ENCODE peak calls at places on chromosomes 11 and 22, in nine cellular contexts. One of them, this sample, is unnamed.
A peak's percentile ranks its signal among the peaks of the same experiment; 100 is the strongest.

GRCh38 chr11:726278-726915 is 20.4 kb downstream of the EPS8L2 start:
- DNase-seq in fibroblast of pulmonary artery: no peak
- DNase-seq in AG09309: no peak
- DNase-seq in esophagus squamous epithelium: no peak
- DNase-seq in HFF-Myc: no peak
- DNase-seq in A549: no peak
- DNase-seq in stomach: peak; percentile 83
- DNase-seq in brain microvascular endothelial cell: no peak
- DNase-seq in fibroblast of the aortic adventitia: peak; percentile 49
- DNase-seq in this sample: peak; percentile 33

GRCh38 chr22:42847110-42847509 is 10.0 kb downstream of the ARFGAP3 start:
- DNase-seq in stomach: no peak
- DNase-seq in brain microvascular endothelial cell: no peak
- DNase-seq in HFF-Myc: no peak
- DNase-seq in fibroblast of pulmonary artery: no peak
- DNase-seq in fibroblast of the aortic adventitia: no peak
- DNase-seq in AG09309: no peak
- DNase-seq in esophagus squamous epithelium: no peak
- DNase-seq in A549: no peak
- DNase-seq in this sample: no peak

GRCh38 chr22:22565991-22566390 is 6.9 kb upstream of the PRAME start:
- DNase-seq in fibroblast of the aortic adventitia: no peak
- DNase-seq in stomach: no peak
- DNase-seq in A549: no peak
- DNase-seq in esophagus squamous epithelium: no peak
- DNase-seq in brain microvascular endothelial cell: peak; percentile 16
- DNase-seq in fibroblast of pulmonary artery: peak; percentile 62
- DNase-seq in HFF-Myc: no peak
- DNase-seq in AG09309: no peak
- DNase-seq in this sample: peak; percentile 67

GRCh38 chr11:27757953-27758352 is 57.7 kb upstream of the BDNF start:
- DNase-seq in esophagus squamous epithelium: no peak
- DNase-seq in brain microvascular endothelial cell: peak; percentile 62
- DNase-seq in stomach: no peak
- DNase-seq in fibroblast of pulmonary artery: peak; percentile 78
- DNase-seq in fibroblast of the aortic adventitia: peak; percentile 90
- DNase-seq in HFF-Myc: peak; percentile 73
- DNase-seq in A549: no peak
- DNase-seq in AG09309: peak; percentile 56
- DNase-seq in this sample: peak; percentile 80

GRCh38 chr22:24414984-24415945 is 12.1 kb upstream of the ADORA2A start:
- DNase-seq in AG09309: no peak
- DNase-seq in HFF-Myc: no peak
- DNase-seq in brain microvascular endothelial cell: no peak
- DNase-seq in fibroblast of the aortic adventitia: no peak
- DNase-seq in esophagus squamous epithelium: no peak
- DNase-seq in A549: no peak
- DNase-seq in fibroblast of pulmonary artery: no peak
- DNase-seq in stomach: no peak
- DNase-seq in this sample: no peak

GRCh38 chr22:46744581-46744980 is 6.5 kb upstream of the CERK start:
- DNase-seq in HFF-Myc: no peak
- DNase-seq in stomach: peak; percentile 55
- DNase-seq in brain microvascular endothelial cell: no peak
- DNase-seq in A549: no peak
- DNase-seq in esophagus squamous epithelium: no peak
- DNase-seq in AG09309: no peak
- DNase-seq in fibroblast of pulmonary artery: no peak
- DNase-seq in fibroblast of the aortic adventitia: no peak
- DNase-seq in this sample: no peak

GRCh38 chr11:103944251-103944944 is 92.0 kb upstream of the DDI1 start:
- DNase-seq in esophagus squamous epithelium: no peak
- DNase-seq in brain microvascular endothelial cell: no peak
- DNase-seq in stomach: no peak
- DNase-seq in HFF-Myc: no peak
- DNase-seq in fibroblast of the aortic adventitia: no peak
- DNase-seq in AG09309: no peak
- DNase-seq in fibroblast of pulmonary artery: no peak
- DNase-seq in A549: no peak
- DNase-seq in this sample: no peak

GRCh38 chr11:113873241-113873626 is 2.1 kb downstream of the USP28 start:
- DNase-seq in AG09309: no peak
- DNase-seq in fibroblast of pulmonary artery: no peak
- DNase-seq in A549: no peak
- DNase-seq in esophagus squamous epithelium: no peak
- DNase-seq in brain microvascular endothelial cell: peak; percentile 58
- DNase-seq in HFF-Myc: no peak
- DNase-seq in fibroblast of the aortic adventitia: peak; percentile 20
- DNase-seq in stomach: no peak
- DNase-seq in this sample: peak; percentile 19

GRCh38 chr11:102325088-102325487 is 7.8 kb downstream of the BIRC3 start:
- DNase-seq in fibroblast of the aortic adventitia: no peak
- DNase-seq in esophagus squamous epithelium: no peak
- DNase-seq in fibroblast of pulmonary artery: no peak
- DNase-seq in AG09309: no peak
- DNase-seq in HFF-Myc: no peak
- DNase-seq in A549: no peak
- DNase-seq in stomach: no peak
- DNase-seq in brain microvascular endothelial cell: no peak
- DNase-seq in this sample: no peak
- TF ChIP-seq CTCF in fibroblast of the aortic adventitia: no peak
- TF ChIP-seq CTCF in esophagus squamous epithelium: peak; percentile 21
- TF ChIP-seq CTCF in fibroblast of pulmonary artery: no peak
- TF ChIP-seq CTCF in AG09309: no peak
- TF ChIP-seq CTCF in HFF-Myc: no peak
- TF ChIP-seq CTCF in A549: peak; percentile 9
- TF ChIP-seq CTCF in stomach: no peak
- TF ChIP-seq CTCF in brain microvascular endothelial cell: no peak
- TF ChIP-seq CTCF in this sample: no peak

GRCh38 chr11:123547180-123547579 is 107.2 kb downstream of the SCN3B start:
- DNase-seq in HFF-Myc: no peak
- DNase-seq in fibroblast of pulmonary artery: no peak
- DNase-seq in esophagus squamous epithelium: no peak
- DNase-seq in A549: no peak
- DNase-seq in stomach: no peak
- DNase-seq in AG09309: no peak
- DNase-seq in fibroblast of the aortic adventitia: no peak
- DNase-seq in brain microvascular endothelial cell: no peak
- DNase-seq in this sample: no peak

GRCh38 chr11:123548774-123549173 is 105.7 kb downstream of the SCN3B start:
- DNase-seq in brain microvascular endothelial cell: no peak
- DNase-seq in A549: no peak
- DNase-seq in esophagus squamous epithelium: no peak
- DNase-seq in stomach: no peak
- DNase-seq in AG09309: no peak
- DNase-seq in fibroblast of pulmonary artery: no peak
- DNase-seq in HFF-Myc: no peak
- DNase-seq in fibroblast of the aortic adventitia: no peak
- DNase-seq in this sample: no peak

GRCh38 chr11:123550620-123550917 is 103.9 kb downstream of the SCN3B start:
- DNase-seq in HFF-Myc: no peak
- DNase-seq in AG09309: no peak
- DNase-seq in brain microvascular endothelial cell: no peak
- DNase-seq in fibroblast of the aortic adventitia: no peak
- DNase-seq in A549: no peak
- DNase-seq in stomach: no peak
- DNase-seq in esophagus squamous epithelium: no peak
- DNase-seq in fibroblast of pulmonary artery: no peak
- DNase-seq in this sample: no peak

GRCh38 chr11:123549901-123550619 is 104.4 kb downstream of the SCN3B start:
- DNase-seq in A549: no peak
- DNase-seq in fibroblast of the aortic adventitia: peak; percentile 32
- DNase-seq in HFF-Myc: no peak
- DNase-seq in brain microvascular endothelial cell: peak; percentile 4
- DNase-seq in AG09309: no peak
- DNase-seq in fibroblast of pulmonary artery: peak; percentile 38
- DNase-seq in stomach: no peak
- DNase-seq in esophagus squamous epithelium: no peak
- DNase-seq in this sample: peak; percentile 27

DNA sequence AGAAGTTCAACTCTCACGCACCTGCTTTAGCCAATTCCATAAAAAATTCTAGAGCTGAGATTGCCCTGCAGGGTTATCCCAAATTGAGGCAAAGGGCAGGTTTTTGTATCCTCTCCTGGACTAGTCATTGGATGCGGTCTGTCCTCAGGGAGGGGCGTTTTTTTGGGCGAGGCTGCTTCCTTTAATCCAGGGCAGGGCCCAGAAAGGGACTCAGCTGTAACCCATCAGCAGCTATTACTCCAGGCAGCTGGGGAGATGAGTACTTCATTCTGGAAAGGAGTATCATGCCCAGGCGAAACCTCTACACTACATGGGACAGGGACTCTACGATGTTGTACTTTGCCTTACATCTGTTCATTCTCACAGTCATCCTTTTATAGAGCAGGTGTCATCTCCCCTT is 103.3 kb downstream of the SCN3B start:
- DNase-seq in fibroblast of the aortic adventitia: no peak
- DNase-seq in stomach: no peak
- DNase-seq in fibroblast of pulmonary artery: no peak
- DNase-seq in HFF-Myc: no peak
- DNase-seq in esophagus squamous epithelium: no peak
- DNase-seq in A549: no peak
- DNase-seq in AG09309: no peak
- DNase-seq in brain microvascular endothelial cell: no peak
- DNase-seq in this sample: no peak
- H3K4me3 ChIP-seq in fibroblast of the aortic adventitia: no peak overlapping the region
- H3K4me3 ChIP-seq in stomach: no peak overlapping the region
- H3K4me3 ChIP-seq in fibroblast of pulmonary artery: no peak overlapping the region
- H3K4me3 ChIP-seq in HFF-Myc: no peak overlapping the region
- H3K4me3 ChIP-seq in esophagus squamous epithelium: no peak overlapping the region
- H3K4me3 ChIP-seq in A549: no peak overlapping the region
- H3K4me3 ChIP-seq in AG09309: no peak overlapping the region
- H3K4me3 ChIP-seq in brain microvascular endothelial cell: no peak overlapping the region
- H3K4me3 ChIP-seq in this sample: no peak overlapping the region

DNA sequence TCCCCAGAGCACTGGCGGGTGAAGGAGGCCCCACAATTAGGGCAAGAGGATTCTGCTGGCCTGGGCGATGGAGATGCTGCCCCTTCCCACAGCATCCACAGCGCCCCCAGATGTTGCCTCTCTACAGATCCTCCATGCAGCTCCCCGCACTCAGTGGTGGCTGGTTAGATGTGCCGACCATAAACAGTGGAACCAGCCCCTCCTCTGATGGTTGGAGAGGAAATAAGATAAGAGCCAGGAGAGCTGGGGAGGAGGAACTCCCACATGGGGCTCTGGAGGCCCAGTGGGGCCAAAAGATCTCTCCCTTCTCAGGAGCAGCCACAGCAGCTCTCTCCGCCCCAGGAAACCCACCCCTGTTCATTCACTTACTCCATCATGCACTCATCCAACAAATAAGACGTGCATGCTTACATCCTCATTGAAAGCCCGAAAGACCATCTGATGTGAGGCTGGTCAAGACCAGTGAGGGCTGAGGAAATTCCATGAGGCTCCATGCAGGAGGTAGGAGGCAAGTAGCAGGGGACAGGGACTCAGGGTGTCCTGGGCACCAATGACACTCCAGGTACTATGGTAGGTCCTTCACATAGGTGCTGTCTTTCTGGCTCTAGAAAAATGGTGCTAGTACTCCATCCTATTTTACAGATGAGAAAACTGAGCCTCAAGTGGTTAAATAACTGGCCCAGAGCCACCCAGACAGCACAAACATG is 1.5 kb downstream of the PTGDR2 start:
- DNase-seq in A549: no peak
- DNase-seq in AG09309: no peak
- DNase-seq in esophagus squamous epithelium: no peak
- DNase-seq in stomach: no peak
- DNase-seq in fibroblast of the aortic adventitia: no peak
- DNase-seq in fibroblast of pulmonary artery: no peak
- DNase-seq in brain microvascular endothelial cell: no peak
- DNase-seq in HFF-Myc: no peak
- DNase-seq in this sample: no peak
- TF ChIP-seq CTCF in A549: no peak
- TF ChIP-seq CTCF in AG09309: no peak
- TF ChIP-seq CTCF in esophagus squamous epithelium: no peak
- TF ChIP-seq CTCF in stomach: no peak
- TF ChIP-seq CTCF in fibroblast of the aortic adventitia: no peak
- TF ChIP-seq CTCF in fibroblast of pulmonary artery: no peak
- TF ChIP-seq CTCF in brain microvascular endothelial cell: no peak
- TF ChIP-seq CTCF in HFF-Myc: no peak
- TF ChIP-seq CTCF in this sample: no peak

DNA sequence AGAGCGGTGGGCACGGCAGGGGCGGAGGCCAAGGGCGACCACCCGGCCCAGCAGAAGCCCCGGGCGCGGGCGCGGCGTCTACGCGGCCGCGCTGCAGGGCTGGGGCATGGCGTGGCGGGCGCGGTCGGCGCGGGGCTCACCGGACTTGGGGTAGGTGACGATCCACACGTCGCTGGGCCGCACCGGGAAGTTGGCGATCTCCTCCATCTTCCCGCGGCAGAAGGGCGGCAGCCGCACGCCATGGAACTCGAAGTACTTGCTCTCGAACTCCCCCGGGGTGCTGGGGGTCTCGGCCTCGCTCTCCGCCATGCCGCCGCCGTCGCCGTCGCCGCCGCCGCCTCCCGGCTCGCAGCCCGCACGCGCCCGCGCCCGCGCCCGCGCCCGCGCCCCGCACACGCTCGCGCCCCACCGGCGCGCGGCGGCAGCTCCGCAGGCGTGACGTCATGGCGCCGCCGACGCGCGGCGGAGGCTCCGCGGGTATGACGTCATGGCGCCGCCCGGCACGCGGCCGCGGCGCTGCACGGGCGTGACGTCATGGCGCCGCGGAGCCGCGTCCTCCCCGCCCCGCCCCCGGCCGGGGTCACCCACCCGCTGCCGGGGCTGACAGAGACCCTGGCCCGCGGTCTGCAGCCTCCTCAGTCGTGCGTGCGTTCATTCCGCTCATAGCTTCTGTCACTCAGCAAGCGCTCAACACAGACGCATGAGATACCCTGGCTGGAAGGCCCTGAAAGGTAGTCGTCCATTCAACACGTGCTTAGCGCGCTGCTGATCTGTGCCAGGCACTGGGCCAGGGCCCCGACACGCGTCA is at the start of gene SULT4A1:
- DNase-seq in fibroblast of the aortic adventitia: peak; percentile 17
- DNase-seq in fibroblast of pulmonary artery: peak; percentile 62
- DNase-seq in A549: no peak
- DNase-seq in brain microvascular endothelial cell: no peak
- DNase-seq in stomach: no peak
- DNase-seq in esophagus squamous epithelium: no peak
- DNase-seq in HFF-Myc: no peak
- DNase-seq in AG09309: no peak
- DNase-seq in this sample: peak; percentile 46
- H3K4me3 ChIP-seq in fibroblast of the aortic adventitia: peak within 1 kb of the TSS; percentile 60
- H3K4me3 ChIP-seq in fibroblast of pulmonary artery: peak within 1 kb of the TSS; percentile 57
- H3K4me3 ChIP-seq in A549: peak within 1 kb of the TSS; percentile 23
- H3K4me3 ChIP-seq in brain microvascular endothelial cell: peak within 1 kb of the TSS; percentile 43
- H3K4me3 ChIP-seq in stomach: peak within 1 kb of the TSS; percentile 27
- H3K4me3 ChIP-seq in esophagus squamous epithelium: peak within 1 kb of the TSS; percentile 29
- H3K4me3 ChIP-seq in HFF-Myc: peak within 1 kb of the TSS; percentile 3
- H3K4me3 ChIP-seq in AG09309: no peak within 1 kb of the TSS
- H3K4me3 ChIP-seq in this sample: peak within 1 kb of the TSS; percentile 41

GRCh38 chr11:120432056-120433018 is 79.2 kb upstream of the GRIK4 start:
- DNase-seq in stomach: no peak
- DNase-seq in esophagus squamous epithelium: no peak
- DNase-seq in fibroblast of the aortic adventitia: peak; percentile 99
- DNase-seq in A549: peak; percentile 38
- DNase-seq in HFF-Myc: peak; percentile 98
- DNase-seq in fibroblast of pulmonary artery: peak; percentile 98
- DNase-seq in AG09309: peak; percentile 99
- DNase-seq in brain microvascular endothelial cell: peak; percentile 99
- DNase-seq in this sample: peak; percentile 98

GRCh38 chr11:120431633-120432032 is 79.9 kb upstream of the GRIK4 start:
- DNase-seq in esophagus squamous epithelium: no peak
- DNase-seq in fibroblast of the aortic adventitia: no peak
- DNase-seq in A549: peak; percentile 19
- DNase-seq in brain microvascular endothelial cell: peak; percentile 62
- DNase-seq in stomach: no peak
- DNase-seq in HFF-Myc: peak; percentile 40
- DNase-seq in AG09309: peak; percentile 35
- DNase-seq in fibroblast of pulmonary artery: peak; percentile 58
- DNase-seq in this sample: peak; percentile 62
- TF ChIP-seq CTCF in esophagus squamous epithelium: peak; percentile 31
- TF ChIP-seq CTCF in fibroblast of the aortic adventitia: peak; percentile 32
- TF ChIP-seq CTCF in A549: peak; percentile 23
- TF ChIP-seq CTCF in brain microvascular endothelial cell: peak; percentile 52
- TF ChIP-seq CTCF in stomach: no peak
- TF ChIP-seq CTCF in HFF-Myc: peak; percentile 41
- TF ChIP-seq CTCF in AG09309: peak; percentile 48
- TF ChIP-seq CTCF in fibroblast of pulmonary artery: peak; percentile 33
- TF ChIP-seq CTCF in this sample: peak; percentile 36

This sample was measured in cardiac fibroblast.